ENCODE peak calls at places on chromosomes 2 and 18, in ten cellular contexts. M, J, D, U, H, Z, F, L, X and G are unnamed samples.

GRCh38 chr2:219634171-219634940 is 6.9 kb downstream of the SLC4A3 start:
- DNase-seq in D (no peak), M (no peak), U (no peak), X (no peak), J (no peak), F (peak), Z (no peak), H (no peak), L (no peak), G (no peak)

GRCh38 chr2:10762651-10763460 is 41.4 kb downstream of the ATP6V1C2 start:
- DNase-seq in H (no peak), J (no peak), M (no peak), X (no peak), Z (no peak), L (peak), F (no peak), U (no peak), D (no peak), G (no peak)

GRCh38 chr2:105773568-105773967 is 28.9 kb downstream of the NCK2 start:
- DNase-seq in J (no peak), M (no peak), D (no peak), X (no peak), Z (no peak), F (no peak), L (no peak), U (no peak), H (no peak), G (no peak)

GRCh38 chr2:16293398-16293797 is 353.0 kb downstream of the MYCN start:
- DNase-seq in J (no peak), U (peak), L (no peak), H (no peak), X (no peak), M (no peak), F (no peak), Z (no peak), D (no peak), G (no peak)

GRCh38 chr2:128320609-128321420 is 2.1 kb upstream of the HS6ST1 start:
- DNase-seq in U (no peak), L (no peak), X (no peak), D (no peak), M (peak), J (peak), F (peak), H (no peak), Z (no peak), G (no peak)

GRCh38 chr2:68368657-68369339 is 3.7 kb downstream of the PLEK start:
- DNase-seq in L (peak), Z (no peak), H (peak), X (no peak), M (no peak), J (no peak), U (peak), F (no peak), D (peak), G (no peak)

GRCh38 chr2:84022810-84023431 is 436.2 kb downstream of the SUCLG1 start:
- DNase-seq in F (no peak), J (peak), D (peak), X (no peak), Z (no peak), L (peak), H (peak), M (peak), U (peak), G (peak)

GRCh38 chr2:224611938-224612337 is 26.8 kb upstream of the CUL3 start:
- DNase-seq in D (no peak), M (no peak), U (peak), H (no peak), Z (no peak), J (no peak), F (no peak), X (no peak), L (no peak), G (no peak)

GRCh38 chr2:216838146-216838545 is 21.7 kb downstream of the TNP1 start:
- DNase-seq in L (peak), U (no peak), F (peak), Z (peak), X (no peak), D (no peak), J (no peak), H (no peak), M (no peak), G (no peak)

GRCh38 chr18:24027156-24027555 is 12.6 kb downstream of the TTC39C start:
- DNase-seq in F (peak), Z (peak), L (peak), D (peak), U (no peak), H (peak), J (no peak), X (no peak), M (no peak), G (no peak)

GRCh38 chr2:234840336-234840735 is 111.5 kb upstream of the SH3BP4 start:
- DNase-seq in X (no peak), U (no peak), M (no peak), Z (peak), D (peak), L (peak), J (peak), F (no peak), H (peak), G (no peak)

GRCh38 chr2:54904836-54905235 is 145.4 kb downstream of the RTN4 start:
- DNase-seq in D (peak), L (no peak), U (no peak), Z (no peak), M (no peak), H (peak), F (no peak), X (no peak), J (peak), G (no peak)

GRCh38 chr2:64626146-64626809 is 27.4 kb downstream of the SERTAD2 start:
- DNase-seq in X (no peak), F (no peak), H (no peak), Z (no peak), M (no peak), J (no peak), D (no peak), U (no peak), L (no peak), G (no peak)

GRCh38 chr2:173545364-173545734 is 190.7 kb downstream of the CDCA7 start:
- DNase-seq in L (no peak), X (no peak), H (no peak), J (no peak), M (no peak), F (no peak), D (no peak), U (no peak), Z (peak), G (peak)

GRCh38 chr18:68429111-68429510 is 285.8 kb downstream of the TMX3 start:
- DNase-seq in F (no peak), M (no peak), X (no peak), H (no peak), D (no peak), U (no peak), Z (no peak), J (no peak), L (no peak), G (no peak)

GRCh38 chr18:68428666-68429065 is 286.2 kb downstream of the TMX3 start:
- DNase-seq in X (no peak), J (no peak), F (no peak), M (no peak), L (no peak), U (no peak), H (no peak), Z (no peak), D (no peak), G (no peak)

GRCh38 chr18:68429809-68430208 is 285.1 kb downstream of the TMX3 start:
- DNase-seq in D (peak), Z (peak), L (no peak), X (no peak), H (peak), U (no peak), M (no peak), J (no peak), F (no peak), G (no peak)

GRCh38 chr18:68431111-68431921 is 283.6 kb downstream of the TMX3 start:
- DNase-seq in U (no peak), M (no peak), F (no peak), Z (no peak), H (no peak), L (no peak), D (no peak), X (no peak), J (no peak), G (no peak)

GRCh38 chr18:68431922-68432198 is 283.0 kb downstream of the TMX3 start:
- DNase-seq in H (peak), Z (no peak), F (no peak), M (no peak), D (no peak), U (no peak), X (no peak), L (no peak), J (no peak), G (no peak)
- TF ChIP-seq CTCF in H (no peak), Z (no peak), F (no peak), M (no peak), D (no peak), U (no peak), X (no peak), L (no peak), J (no peak), G (no peak)

GRCh38 chr2:104077573-104077972 is 776.3 kb upstream of the POU3F3 start:
- DNase-seq in M (no peak), D (no peak), U (no peak), X (no peak), H (no peak), J (no peak), L (no peak), Z (no peak), F (no peak), G (no peak)

DNA sequence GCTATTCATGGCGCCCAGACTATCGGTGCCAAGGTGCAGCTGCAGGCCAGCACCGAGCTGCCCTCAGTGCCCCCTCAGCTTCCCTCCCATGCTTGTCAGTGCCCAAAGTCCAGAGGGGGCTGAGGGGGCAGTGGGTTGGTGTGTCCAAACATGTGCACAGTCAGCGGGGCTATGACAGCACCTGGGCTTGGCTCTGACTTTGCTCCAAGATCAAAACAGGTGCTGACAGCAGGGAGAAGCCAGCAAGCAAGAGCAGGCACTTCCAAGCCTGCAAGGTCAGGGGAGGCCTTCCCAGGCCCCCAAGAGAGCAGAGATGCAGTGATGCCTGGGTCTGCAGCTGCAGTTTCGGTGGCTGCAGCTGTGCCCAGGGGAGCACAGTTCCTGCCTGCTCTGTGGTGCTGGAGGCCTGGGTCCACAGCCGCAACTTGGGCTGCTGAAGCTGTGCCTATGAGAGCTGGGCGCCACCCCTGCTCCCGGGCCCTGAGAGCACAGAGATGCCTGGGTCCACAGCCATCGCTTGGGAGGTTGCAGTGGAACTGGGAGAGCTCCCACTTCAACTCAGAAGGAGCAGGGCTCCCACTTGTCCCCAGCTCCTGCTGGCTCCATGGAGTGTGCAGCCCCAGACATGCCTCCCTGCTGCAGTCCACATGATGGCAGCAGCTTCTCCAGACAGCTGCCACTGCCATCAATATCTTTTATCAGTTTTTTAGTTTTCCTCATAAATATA is 775.3 kb upstream of the POU3F3 start:
- DNase-seq in L (no peak), X (no peak), U (no peak), J (no peak), H (no peak), M (no peak), D (no peak), Z (no peak), F (no peak), G (no peak)
- TF ChIP-seq CTCF in L (no peak), X (no peak), U (no peak), J (no peak), H (no peak), M (no peak), D (no peak), Z (no peak), F (no peak), G (no peak)

DNA sequence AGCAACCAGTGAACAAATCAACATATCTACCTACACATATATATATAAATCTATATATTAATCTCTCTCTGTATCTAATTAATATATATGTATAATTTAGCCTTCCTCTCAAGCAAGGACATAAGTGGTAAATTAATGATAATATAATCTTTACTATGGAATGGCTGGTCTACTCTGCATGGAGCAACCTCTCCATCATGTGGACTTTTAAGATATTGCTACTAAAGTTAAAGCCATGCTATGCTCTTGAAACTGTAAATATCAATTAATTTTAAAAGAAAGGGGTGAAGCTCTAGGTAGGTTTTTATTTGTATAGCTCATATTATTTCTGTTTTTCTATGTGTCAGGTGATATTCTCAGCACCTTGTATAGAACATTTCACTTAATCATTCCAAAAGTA is 147.0 kb downstream of the PPP1R1C start:
- DNase-seq in U (no peak), D (no peak), X (no peak), L (peak), Z (no peak), M (no peak), H (no peak), J (no peak), F (no peak), G (no peak)
- TF ChIP-seq CTCF in U (peak), D (peak), X (no peak), L (peak), Z (peak), M (no peak), H (peak), J (no peak), F (peak), G (no peak)

GRCh38 chr2:169272035-169272434 is 90.3 kb downstream of the LRP2 start:
- DNase-seq in H (no peak), D (no peak), M (no peak), J (no peak), Z (no peak), F (no peak), L (no peak), X (no peak), U (no peak), G (no peak)

GRCh38 chr2:169280502-169280901 is 81.8 kb downstream of the LRP2 start:
- DNase-seq in U (no peak), X (no peak), Z (no peak), M (no peak), J (no peak), F (no peak), L (no peak), H (no peak), D (no peak), G (no peak)

DNA sequence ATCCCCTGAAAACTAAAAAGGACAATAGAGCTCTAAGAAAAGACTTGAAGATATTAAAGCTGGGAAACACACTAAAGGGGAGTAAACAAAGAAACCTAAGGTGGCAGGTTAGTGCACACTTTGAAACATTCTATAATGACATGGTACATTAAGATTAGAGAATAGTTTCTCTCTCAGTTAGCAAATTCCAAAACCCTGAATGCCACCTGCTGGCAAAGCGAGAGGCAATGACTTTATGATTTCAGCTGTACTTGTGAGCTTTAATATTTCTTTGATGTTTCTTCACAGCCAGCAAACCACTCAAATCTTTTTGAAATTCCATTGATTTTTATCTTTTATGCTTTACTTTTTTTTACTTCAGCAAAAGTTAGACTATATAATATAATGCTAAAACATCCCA is 86.3 kb downstream of the LRP2 start:
- DNase-seq in D (peak), Z (no peak), J (no peak), L (no peak), H (peak), F (no peak), X (no peak), U (no peak), M (no peak), G (no peak)
- TF ChIP-seq CTCF in D (peak), Z (no peak), J (peak), L (no peak), H (peak), F (no peak), X (no peak), U (no peak), M (no peak), G (no peak)

GRCh38 chr2:135819211-135819610 is 17.8 kb downstream of the LCT start:
- DNase-seq in J (no peak), X (no peak), H (peak), Z (peak), F (no peak), M (no peak), L (peak), D (no peak), U (peak), G (peak)
- TF ChIP-seq CTCF in J (peak), X (no peak), H (peak), Z (peak), F (no peak), M (peak), L (peak), D (peak), U (peak), G (no peak)

DNA sequence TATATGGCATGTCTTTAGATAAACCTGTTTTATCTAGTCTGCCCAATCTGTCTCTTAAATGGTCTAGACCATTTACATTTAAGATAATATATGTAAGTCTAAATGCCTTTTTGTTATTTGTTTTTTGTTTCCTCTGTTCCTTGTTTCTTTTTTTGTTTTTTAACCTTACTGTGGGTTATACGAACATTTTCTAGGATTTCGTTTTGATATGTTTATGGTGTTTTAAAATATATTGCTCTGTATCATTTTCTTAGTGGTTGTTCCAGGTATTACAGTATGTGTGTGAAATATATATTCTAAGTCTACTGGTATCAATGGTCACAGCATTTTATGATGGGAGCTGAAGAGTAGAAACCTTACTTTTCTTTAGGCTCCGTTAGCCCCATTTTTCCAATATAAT is 13.4 kb downstream of the BCL2L11 start:
- DNase-seq in X (no peak), J (no peak), H (no peak), L (no peak), U (no peak), D (no peak), M (no peak), Z (no peak), F (no peak), G (no peak)
- TF ChIP-seq CTCF in X (no peak), J (peak), H (no peak), L (peak), U (no peak), D (peak), M (no peak), Z (no peak), F (no peak), G (peak)

DNA sequence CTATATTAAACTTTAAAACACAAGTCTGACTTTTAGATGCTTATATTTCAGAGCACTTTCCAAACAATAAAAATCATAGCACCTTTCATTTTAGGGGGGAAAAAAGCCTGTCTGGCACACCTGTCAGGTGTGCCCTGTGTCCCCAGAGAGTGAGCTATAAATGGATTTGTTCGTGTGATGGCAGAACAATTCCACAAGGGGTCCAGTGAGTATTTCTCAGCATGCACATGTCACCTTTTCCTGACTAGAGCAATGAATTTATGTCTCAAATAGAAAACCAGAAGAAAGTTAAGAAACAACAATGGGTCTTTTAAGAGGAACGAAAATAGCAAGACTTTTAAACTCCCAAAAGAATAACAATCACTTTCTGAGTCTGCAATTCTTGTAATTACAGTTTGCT is 55.9 kb downstream of the ACVR1C start:
- DNase-seq in L (no peak), U (no peak), J (no peak), H (peak), F (no peak), Z (no peak), D (no peak), M (no peak), X (no peak), G (peak)
- TF ChIP-seq CTCF in L (peak), U (peak), J (peak), H (peak), F (no peak), Z (peak), D (peak), M (no peak), X (no peak), G (peak)

GRCh38 chr2:205734436-205734835 is 52.1 kb downstream of the NRP2 start:
- DNase-seq in Z (peak), X (no peak), F (no peak), M (no peak), U (peak), L (peak), D (peak), H (peak), J (no peak), G (no peak)
- TF ChIP-seq CTCF in Z (no peak), X (no peak), F (no peak), M (no peak), U (no peak), L (no peak), D (no peak), H (no peak), J (no peak), G (no peak)